ENCODE peak calls at places on chromosomes 4 and X, in nine cellular contexts. B is H1, M is endothelial cell of umbilical vein, X is sigmoid colon, O is Panc1, G is transverse colon, K is K562, N is HCT116, Z is suprapubic skin. L is an unnamed sample.
A peak's percentile ranks its signal among the peaks of the same experiment; 100 is the strongest.

GRCh38 chrX:95885074-95885473 is 799.6 kb upstream of the DIAPH2 start:
- DNase-seq in K (no peak), Z (no peak), O (no peak), G (peak; percentile 30), X (peak; percentile 36), B (no peak), N (no peak), M (peak; percentile 90), L (no peak)

GRCh38 chr4:17515724-17516407 is 901 bp downstream of the CLRN2 start:
- DNase-seq in M (no peak), X (no peak), O (no peak), B (no peak), Z (no peak), G (no peak), K (no peak), N (no peak), L (no peak)

GRCh38 chr4:52588771-52589591 is 70.1 kb downstream of the USP46 start:
- DNase-seq in X (no peak), M (peak; percentile 97), B (no peak), O (no peak), N (no peak), K (peak; percentile 6), Z (no peak), G (no peak), L (no peak)

GRCh38 chr4:54657556-54658313 is at the start of gene KIT:
- DNase-seq in Z (peak; percentile 82), B (peak; percentile 66), N (no peak), X (peak; percentile 71), G (peak; percentile 33), K (peak; percentile 43), O (no peak), M (peak; percentile 56), L (peak; percentile 57)

GRCh38 chrX:2677764-2678163 is 13.3 kb upstream of the CD99 start:
- DNase-seq in Z (peak; percentile 87), G (peak; percentile 53), M (peak; percentile 79), B (no peak), N (peak; percentile 40), O (peak; percentile 55), K (peak; percentile 71), X (peak; percentile 93), L (peak; percentile 33)

GRCh38 chr4:40722576-40723161 is 27.1 kb upstream of the NSUN7 start:
- DNase-seq in M (peak; percentile 22), G (peak; percentile 36), X (no peak), B (no peak), Z (no peak), N (no peak), O (no peak), K (peak; percentile 8), L (no peak)

GRCh38 chrX:22365460-22365859 is 92.7 kb downstream of the CBLL2 start:
- DNase-seq in B (no peak), G (no peak), N (peak; percentile 86), Z (no peak), K (no peak), X (no peak), O (peak; percentile 18), M (peak; percentile 65), L (no peak)

GRCh38 chrX:110001702-110002299 is 1.1 kb upstream of the TMEM164 start:
- DNase-seq in K (peak; percentile 66), N (no peak), O (no peak), B (no peak), Z (no peak), G (no peak), X (no peak), M (no peak), L (no peak)

GRCh38 chr4:95850161-95850560 is 10.3 kb downstream of the PDHA2 start:
- DNase-seq in X (no peak), N (no peak), O (no peak), K (no peak), G (no peak), M (no peak), B (no peak), Z (no peak), L (no peak)

GRCh38 chrX:19673334-19674040 is 158.2 kb upstream of the MAP3K15 start:
- DNase-seq in O (no peak), Z (no peak), M (peak; percentile 73), N (peak; percentile 82), K (no peak), X (peak; percentile 84), B (no peak), G (peak; percentile 35), L (peak; percentile 49)

GRCh38 chr4:833156-833555 is 7.2 kb upstream of the CPLX1 start:
- DNase-seq in M (no peak), B (no peak), G (no peak), X (no peak), O (no peak), K (no peak), N (no peak), Z (no peak), L (no peak)

DNA sequence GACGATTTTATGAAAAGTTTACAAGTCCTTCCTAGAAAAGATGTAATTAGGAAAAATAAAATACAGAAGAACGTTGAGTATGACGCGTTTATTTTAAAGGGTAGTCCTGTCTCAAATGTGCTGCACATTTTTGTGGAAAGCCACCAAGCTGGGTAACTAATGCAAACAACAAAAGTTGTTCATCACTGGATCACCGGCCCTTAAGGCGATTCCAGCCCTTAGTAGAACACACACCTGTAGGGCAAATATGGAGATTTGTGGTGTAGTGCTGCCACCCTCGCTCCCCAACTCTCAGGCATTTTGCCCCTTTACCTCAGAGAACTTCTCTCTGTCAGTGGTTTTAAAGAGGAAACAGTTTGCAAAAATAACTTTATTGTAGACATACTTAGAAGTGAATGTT is 1.9 kb downstream of the TBL1X start:
- DNase-seq in K (no peak), N (no peak), O (no peak), G (no peak), Z (no peak), B (no peak), M (no peak), X (no peak), L (no peak)
- H3K4me3 ChIP-seq in K (peak overlapping the region; percentile 68), N (peak overlapping the region; percentile 63), O (peak overlapping the region; percentile 56), G (peak overlapping the region; percentile 81), Z (peak overlapping the region; percentile 67), B (no peak overlapping the region), M (no peak overlapping the region), X (peak overlapping the region; percentile 70), L (peak overlapping the region; percentile 62)

GRCh38 chr4:77445846-77446245 is 159.8 kb upstream of the CXCL13 start:
- DNase-seq in O (no peak), M (no peak), N (no peak), X (no peak), B (no peak), G (no peak), Z (no peak), K (no peak), L (no peak)
- TF ChIP-seq POLR2AphosphoS5 in O (no peak), M (no peak), N (no peak), X (no peak), B (no peak), G (no peak), Z (no peak), K (no peak), L (no peak)

DNA sequence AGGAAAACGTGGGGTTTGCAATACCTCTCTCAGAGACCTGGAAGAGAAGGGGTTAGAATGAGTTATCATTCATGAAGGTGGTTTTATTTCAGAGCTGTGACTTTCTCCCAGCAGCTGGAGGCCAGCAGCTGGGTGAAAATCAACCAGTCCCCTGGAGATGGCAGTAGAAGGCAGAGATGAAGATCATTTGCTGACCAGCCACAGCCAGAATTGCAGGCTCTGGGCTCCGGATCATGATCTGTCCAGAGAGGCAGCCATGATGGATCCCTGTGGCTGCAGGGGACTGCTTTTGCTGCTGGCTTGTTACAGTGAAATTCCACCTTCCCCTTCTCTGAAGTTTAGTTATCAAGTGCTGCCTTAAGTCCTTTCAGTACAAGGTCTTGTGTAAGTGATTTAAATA is 46.9 kb upstream of the TAB3 start:
- DNase-seq in K (peak; percentile 51), X (no peak), O (no peak), N (peak; percentile 10), B (no peak), M (peak; percentile 6), G (peak; percentile 27), Z (no peak), L (peak; percentile 38)
- TF ChIP-seq CTCF in K (peak; percentile 43), X (no peak), O (no peak), N (no peak), B (no peak), M (no peak), G (no peak), Z (no peak), L (no peak)

DNA sequence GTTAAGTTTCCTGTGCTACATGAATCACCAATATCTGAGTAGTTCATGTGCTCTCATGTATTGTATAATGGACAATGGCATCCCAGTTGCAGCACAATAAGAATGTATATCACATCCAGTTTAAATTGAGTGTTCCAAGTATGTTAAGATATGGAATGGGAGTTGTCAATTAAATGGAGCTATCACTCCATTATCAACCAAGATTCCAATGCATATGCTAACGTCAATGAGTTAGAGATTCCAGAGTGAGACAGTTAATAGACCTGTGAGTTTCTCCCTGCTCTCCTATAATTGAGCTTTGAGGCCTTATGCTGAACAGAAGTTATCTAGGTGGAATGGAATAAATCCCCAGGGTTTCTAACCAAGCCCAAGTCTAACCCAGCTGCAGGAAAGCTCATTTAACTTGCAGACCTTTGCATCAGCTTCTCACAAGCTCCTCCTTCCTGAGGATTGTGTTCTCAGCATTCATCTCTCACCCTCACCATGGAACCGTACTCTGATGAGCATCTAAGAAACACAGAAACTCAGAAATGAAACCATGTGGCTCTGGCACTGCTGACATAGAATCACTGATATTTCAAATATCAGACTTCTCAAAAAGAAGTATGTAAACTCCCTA is 84.8 kb downstream of the TIGD2 start:
- DNase-seq in M (no peak), B (no peak), Z (no peak), G (no peak), X (no peak), K (peak; percentile 4), O (no peak), N (peak; percentile 26), L (no peak)
- H3K4me3 ChIP-seq in M (no peak overlapping the region), B (no peak overlapping the region), Z (no peak overlapping the region), G (no peak overlapping the region), X (no peak overlapping the region), K (no peak overlapping the region), O (no peak overlapping the region), N (no peak overlapping the region), L (no peak overlapping the region)